ENCODE peak calls at places on chromosomes 16 and 17, in four cellular contexts. D is A549, J is K562, W is HepG2. A is an unnamed sample.

GRCh38 chr16:78764478-78764877 is 665.0 kb downstream of the WWOX start:
- DNase-seq in D (no peak), J (no peak), W (no peak), A (no peak)

GRCh38 chr16:86578056-86578455 is 293 bp upstream of the FOXL1 start:
- DNase-seq in D (no peak), J (no peak), W (no peak), A (no peak)

GRCh38 chr17:44561237-44561623 is 3.9 kb downstream of the FZD2 start:
- DNase-seq in D (no peak), J (no peak), W (no peak), A (no peak)

GRCh38 chr16:19933740-19934139 is 49.1 kb upstream of the GPRC5B start:
- DNase-seq in D (no peak), J (peak; percentile 58), W (no peak), A (no peak)

GRCh38 chr16:24253192-24253591 is 2.9 kb upstream of the CACNG3 start:
- DNase-seq in D (peak; percentile 45), J (peak; percentile 63), W (peak; percentile 47), A (no peak)

GRCh38 chr16:75070055-75070841 is 46.3 kb downstream of the LDHD start:
- DNase-seq in D (no peak), J (no peak), W (peak; percentile 98), A (no peak)

GRCh38 chr17:50003916-50004315 is 8.9 kb upstream of the DLX3 start:
- DNase-seq in D (no peak), J (no peak), W (no peak), A (no peak)

GRCh38 chr17:14871921-14872320 is 393.2 kb downstream of the PMP22 start:
- DNase-seq in D (no peak), J (no peak), W (no peak), A (no peak)

GRCh38 chr16:84117482-84117843 is 721 bp upstream of the MBTPS1 start:
- DNase-seq in D (peak; percentile 28), J (peak; percentile 36), W (no peak), A (no peak)

GRCh38 chr17:36703860-36704266 is 102.5 kb downstream of the MRM1 start:
- DNase-seq in D (peak; percentile 51), J (peak; percentile 76), W (no peak), A (no peak)

GRCh38 chr16:75997606-75998005 is 271.3 kb upstream of the CPHXL start:
- DNase-seq in D (no peak), J (no peak), W (no peak), A (no peak)

GRCh38 chr16:12758670-12759558 is 44.8 kb downstream of the CPPED1 start:
- DNase-seq in D (no peak), J (no peak), W (peak; percentile 72), A (no peak)

GRCh38 chr17:62892870-62893338 is 73.1 kb upstream of the TANC2 start:
- DNase-seq in D (peak; percentile 74), J (no peak), W (peak; percentile 20), A (no peak)

GRCh38 chr17:19319771-19320505 is 42.6 kb downstream of the B9D1 start:
- DNase-seq in D (no peak), J (no peak), W (no peak), A (no peak)

GRCh38 chr16:1788095-1788707 is 5.3 kb downstream of the IGFALS start:
- DNase-seq in D (no peak), J (no peak), W (no peak), A (no peak)

GRCh38 chr16:48479955-48480354 is 94.7 kb upstream of the SIAH1 start:
- DNase-seq in D (no peak), J (no peak), W (peak; percentile 74), A (no peak)

GRCh38 chr17:75816693-75817092 is 27.5 kb downstream of the UNC13D start:
- DNase-seq in D (no peak), J (no peak), W (no peak), A (no peak)

GRCh38 chr16:13039526-13039925 is 138.1 kb downstream of the SHISA9 start:
- DNase-seq in D (no peak), J (no peak), W (no peak), A (no peak)

GRCh38 chr16:75477680-75478473 is 13.4 kb upstream of the TMEM170A start:
- DNase-seq in D (no peak), J (no peak), W (no peak), A (no peak)

DNA sequence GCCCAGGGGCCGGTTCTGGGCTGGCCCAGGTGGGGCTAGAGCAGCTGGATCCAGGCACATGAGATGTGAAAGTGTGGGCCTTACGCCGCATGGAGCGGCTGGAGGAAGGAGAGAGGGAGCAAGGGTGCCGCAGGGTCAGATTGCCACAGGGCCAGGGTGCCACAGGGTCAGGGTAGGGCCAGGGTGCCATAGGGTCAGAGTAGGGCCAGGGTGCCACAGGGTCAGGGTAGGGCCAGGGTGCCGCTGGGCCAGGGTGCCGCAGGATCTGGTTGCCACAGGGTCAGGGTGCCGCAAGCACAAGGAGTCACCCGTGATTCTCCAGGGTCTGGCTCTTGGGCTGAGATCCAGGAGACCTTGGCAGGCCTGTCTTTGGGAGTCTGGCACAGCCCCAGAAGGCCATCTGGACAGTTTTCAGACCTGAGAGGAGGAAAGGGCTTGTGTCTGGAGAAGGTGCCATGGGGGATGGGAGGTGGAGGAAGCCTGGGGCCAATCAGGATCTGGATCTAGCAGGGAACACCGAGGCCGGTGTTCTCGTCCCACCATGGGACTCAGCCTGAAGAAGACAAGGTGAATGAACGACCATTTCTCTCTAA is 13.1 kb upstream of the LASP1NB start:
- DNase-seq in D (no peak), J (no peak), W (no peak), A (no peak)
- TF ChIP-seq POLR2AphosphoS2 in D (no peak), J (no peak), W (no peak), A (no peak)

GRCh38 chr16:54430491-54431030 is 144.0 kb upstream of the IRX3 start:
- DNase-seq in D (no peak), J (no peak), W (peak; percentile 69), A (no peak)

GRCh38 chr16:54429029-54429428 is 142.4 kb upstream of the IRX3 start:
- DNase-seq in D (no peak), J (no peak), W (no peak), A (no peak)

GRCh38 chr16:54432481-54433229 is 146.1 kb upstream of the IRX3 start:
- DNase-seq in D (no peak), J (no peak), W (peak; percentile 71), A (no peak)

GRCh38 chr16:54431997-54432367 is 145.4 kb upstream of the IRX3 start:
- DNase-seq in D (no peak), J (no peak), W (no peak), A (no peak)

DNA sequence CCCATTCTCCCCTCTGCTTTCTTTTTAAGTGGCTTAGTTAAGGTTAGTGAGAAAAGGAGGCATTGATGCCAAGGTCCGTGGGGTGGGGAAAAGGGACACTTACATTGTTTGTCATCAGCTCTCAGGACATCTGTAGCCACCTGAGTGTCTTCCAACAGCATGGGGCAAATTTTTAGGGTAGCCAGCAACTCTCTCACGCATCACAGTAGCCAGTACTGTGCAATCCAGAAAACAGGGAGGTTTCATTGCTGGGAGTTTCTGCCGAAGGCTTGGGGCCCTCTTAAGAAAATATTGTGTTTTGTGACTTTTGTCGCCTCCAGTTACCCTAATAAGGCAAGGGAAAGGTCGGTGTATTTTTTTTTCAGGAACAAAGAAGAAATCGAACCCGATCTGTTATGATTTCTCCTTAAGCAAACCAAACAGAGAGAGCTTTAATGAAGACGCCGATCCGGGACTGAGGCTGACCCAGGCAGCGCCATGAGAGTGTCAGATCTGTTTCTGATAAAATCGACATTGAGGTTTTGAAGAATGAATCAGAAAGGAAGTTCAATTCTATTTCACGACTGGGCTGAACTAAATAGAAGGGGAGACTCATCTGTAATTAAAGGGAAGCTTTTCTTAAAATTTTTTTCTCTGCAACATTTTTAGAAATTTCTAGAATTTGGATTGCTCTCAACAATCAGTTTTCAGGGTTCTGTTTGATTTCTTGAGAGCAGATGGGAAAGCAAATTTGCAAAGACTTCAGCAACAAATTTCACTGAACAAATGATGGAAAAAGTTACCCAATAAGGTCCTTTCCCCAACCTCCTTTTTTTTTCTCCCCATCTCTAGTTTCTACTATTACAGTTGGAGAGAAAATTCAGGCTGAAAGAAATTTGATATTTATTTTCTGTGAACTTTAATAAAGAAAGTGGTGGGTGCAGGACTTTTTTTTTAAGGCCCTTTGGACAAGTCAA is 144.7 kb upstream of the IRX3 start:
- DNase-seq in D (no peak), J (no peak), W (no peak), A (no peak)
- TF ChIP-seq POLR2AphosphoS2 in D (no peak), J (no peak), W (no peak), A (no peak)

DNA sequence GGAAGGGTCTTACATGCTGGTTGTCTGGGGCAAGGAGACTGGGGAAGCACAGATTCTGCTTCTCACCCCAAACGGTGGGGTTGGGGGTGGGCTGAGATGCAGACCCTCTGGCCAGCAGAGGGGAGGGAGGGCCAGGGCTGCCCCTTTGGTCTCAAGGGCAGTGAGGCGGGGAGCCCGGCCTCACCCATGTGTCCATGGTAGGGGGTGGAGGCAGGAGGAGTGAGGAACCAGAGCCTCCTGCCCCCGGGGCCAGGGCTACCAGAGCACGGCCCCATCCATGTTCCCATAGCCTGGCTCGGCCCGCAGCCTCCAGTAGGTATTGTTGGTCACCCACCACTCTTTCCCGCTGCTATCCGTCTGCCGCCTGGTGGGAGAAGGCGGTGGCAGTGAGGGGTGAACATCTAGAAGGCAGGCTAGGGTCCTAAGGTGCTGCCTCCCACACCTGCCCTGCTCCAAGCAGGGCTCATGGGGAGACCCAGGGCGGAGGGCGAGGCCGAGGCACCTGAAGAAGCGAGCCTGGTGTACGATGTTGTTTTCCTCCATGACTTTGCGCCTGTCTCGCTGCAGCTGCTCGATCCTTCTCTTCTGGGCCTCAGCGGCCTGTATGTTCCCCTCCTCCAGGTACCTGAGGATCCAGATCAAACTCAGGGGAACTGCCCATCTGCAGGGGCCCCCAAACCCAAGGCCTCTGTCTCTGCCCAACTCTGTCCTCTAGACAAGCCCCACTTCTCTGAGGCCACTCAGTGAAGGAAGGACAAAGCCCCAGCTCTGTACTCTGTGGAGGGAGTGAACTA is 13.4 kb downstream of the OSBPL7 start:
- DNase-seq in D (no peak), J (no peak), W (no peak), A (no peak)
- TF ChIP-seq POLR2AphosphoS2 in D (no peak), J (no peak), W (no peak), A (no peak)

DNA sequence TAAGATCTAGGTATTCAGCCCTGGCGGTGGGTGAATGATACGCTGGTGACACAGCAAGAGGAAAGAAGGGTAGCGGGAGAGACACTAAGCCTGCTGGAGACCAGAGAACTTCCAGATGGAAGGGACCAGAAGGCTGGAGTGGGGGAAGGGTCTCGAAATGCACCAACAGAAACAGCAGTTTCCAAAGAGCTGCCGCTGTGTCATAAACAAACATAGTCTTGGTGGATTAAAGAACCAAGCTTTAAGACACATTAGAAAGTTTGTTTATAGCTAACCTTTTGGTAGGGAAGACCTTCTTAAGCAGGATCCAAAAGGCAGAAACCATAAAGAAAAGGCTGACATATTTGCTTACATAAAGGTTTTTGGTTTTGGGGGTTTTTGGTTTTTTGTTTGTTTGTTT is 20.9 kb downstream of the TRPV3 start:
- DNase-seq in D (no peak), J (no peak), W (no peak), A (no peak)
- TF ChIP-seq POLR2AphosphoS2 in D (no peak), J (no peak), W (no peak), A (no peak)

GRCh38 chr17:3993493-3994220 is 29.4 kb upstream of the ATP2A3 start:
- DNase-seq in D (no peak), J (no peak), W (no peak), A (peak; percentile 63)
- TF ChIP-seq POLR2AphosphoS2 in D (no peak), J (no peak), W (no peak), A (no peak)

A was measured in GM12878.